ENCODE peak calls at places on chromosome 13, in five cellular contexts. J is HFFc6, G is AG10803, S is amygdala, D is tibial nerve. V is an unnamed sample.

GRCh38 chr13:110314516-110315245 is 7.6 kb downstream of the COL4A2 start:
- DNase-seq in D (no peak), S (no peak), J (no peak), G (no peak), V (no peak)

GRCh38 chr13:83895994-83896580 is 13.8 kb upstream of the SLITRK1 start:
- DNase-seq in G (peak; percentile 12), D (no peak), S (no peak), J (peak; percentile 86), V (no peak)

GRCh38 chr13:90801621-90802020 is 545.9 kb upstream of the MIR17HG start:
- DNase-seq in G (no peak), S (no peak), J (no peak), D (no peak), V (no peak)

GRCh38 chr13:77375554-77375953 is 48.7 kb upstream of the MYCBP2 start:
- DNase-seq in J (no peak), D (no peak), S (no peak), G (no peak), V (no peak)

GRCh38 chr13:42174344-42175162 is 97.4 kb upstream of the AKAP11 start:
- DNase-seq in G (no peak), J (peak; percentile 70), D (no peak), S (no peak), V (no peak)

GRCh38 chr13:28753208-28753892 is 34.6 kb upstream of the SLC46A3 start:
- DNase-seq in D (peak; percentile 16), S (no peak), G (peak; percentile 96), J (peak; percentile 93), V (peak; percentile 65)

GRCh38 chr13:51717786-51718398 is 86.1 kb downstream of the DHRS12 start:
- DNase-seq in S (no peak), J (peak; percentile 5), D (no peak), G (peak; percentile 52), V (no peak)

GRCh38 chr13:34758628-34759027 is 183.4 kb upstream of the NBEA start:
- DNase-seq in G (no peak), J (no peak), S (no peak), D (no peak), V (no peak)

GRCh38 chr13:72931311-72931710 is 127.5 kb upstream of the KLF5 start:
- DNase-seq in S (no peak), G (no peak), D (no peak), J (no peak), V (no peak)

GRCh38 chr13:23740002-23740401 is 149.2 kb downstream of the MIPEP start:
- DNase-seq in D (no peak), G (no peak), J (no peak), S (no peak), V (no peak)

GRCh38 chr13:49287995-49288394 is 40.3 kb downstream of the CDADC1 start:
- DNase-seq in S (no peak), J (no peak), D (no peak), G (no peak), V (no peak)

GRCh38 chr13:19586904-19587634 is 25.7 kb upstream of the TPTE2 start:
- DNase-seq in J (peak; percentile 76), S (no peak), G (peak; percentile 46), D (no peak), V (no peak)

GRCh38 chr13:109869312-109870237 is 83.2 kb upstream of the IRS2 start:
- DNase-seq in J (peak; percentile 16), S (peak; percentile 22), D (peak; percentile 42), G (peak; percentile 66), V (peak; percentile 84)

GRCh38 chr13:45826741-45827140 is 24.8 kb downstream of the SIAH3 start:
- DNase-seq in D (no peak), J (no peak), S (no peak), G (no peak), V (no peak)

GRCh38 chr13:45417790-45418534 is at the start of gene SLC25A30:
- DNase-seq in G (peak; percentile 88), J (peak; percentile 86), S (peak; percentile 75), D (peak; percentile 82), V (peak; percentile 90)

GRCh38 chr13:36102721-36103120 is 28.5 kb downstream of the DCLK1 start:
- DNase-seq in J (no peak), D (no peak), S (no peak), G (no peak), V (no peak)

GRCh38 chr13:79724348-79725103 is 243.6 kb downstream of the NDFIP2 start:
- DNase-seq in J (no peak), G (no peak), D (no peak), S (no peak), V (no peak)

GRCh38 chr13:43573787-43574562 is 212.8 kb downstream of the ENOX1 start:
- DNase-seq in J (no peak), S (no peak), G (peak; percentile 47), D (no peak), V (no peak)

GRCh38 chr13:40963927-40964326 is 55.2 kb downstream of the ELF1 start:
- DNase-seq in D (no peak), S (no peak), J (peak; percentile 50), G (peak; percentile 30), V (no peak)

GRCh38 chr13:46571189-46571901 is 18.4 kb downstream of the LRCH1 start:
- DNase-seq in D (no peak), J (no peak), G (peak; percentile 77), S (no peak), V (no peak)